ENCODE peak calls at places on chromosomes 13 and 19, in five cellular contexts. T is hepatocyte, Y is psoas muscle, A is heart right ventricle, Q is IMR-90. E is an unnamed sample. For H3K9me3, the result is how much of the 10 kb centered on the place peaks cover.

GRCh38 chr13:111251646-111252448 is 68.6 kb upstream of the TEX29 start:
- DNase-seq in A (no peak), Q (no peak), Y (no peak), T (no peak), E (no peak)

GRCh38 chr19:45770192-45771101 is 1.4 kb upstream of the SIX5 start:
- DNase-seq in Y (peak), A (peak), Q (peak), T (peak), E (peak)

GRCh38 chr19:11268783-11269267 is 6.5 kb upstream of the DOCK6 start:
- DNase-seq in A (peak), Q (peak), T (no peak), Y (peak), E (no peak)

GRCh38 chr19:35354898-35355297 is 3.4 kb upstream of the FFAR3 start:
- DNase-seq in A (no peak), T (no peak), Y (no peak), Q (no peak), E (no peak)

GRCh38 chr13:100852146-100852545 is 177.6 kb upstream of the TMTC4 start:
- DNase-seq in Q (no peak), T (no peak), Y (no peak), A (no peak), E (no peak)

GRCh38 chr19:46915386-46915785 is 54.6 kb downstream of the ARHGAP35 start:
- DNase-seq in Y (no peak), A (no peak), Q (no peak), T (no peak), E (no peak)

GRCh38 chr13:111258637-111259036 is 61.8 kb upstream of the TEX29 start:
- DNase-seq in A (no peak), T (no peak), Y (no peak), Q (no peak), E (no peak)

GRCh38 chr13:39274926-39275325 is 236.7 kb downstream of the NHLRC3 start:
- DNase-seq in A (no peak), Y (no peak), T (no peak), Q (no peak), E (no peak)

GRCh38 chr13:78420814-78421213 is 182.5 kb downstream of the POU4F1 start:
- DNase-seq in A (peak), T (no peak), Q (no peak), Y (no peak), E (no peak)

GRCh38 chr19:11014403-11014911 is 53.6 kb downstream of the SMARCA4 start:
- DNase-seq in T (no peak), Y (no peak), A (no peak), Q (no peak), E (no peak)

GRCh38 chr13:38462605-38463004 is 113.0 kb downstream of the UFM1 start:
- DNase-seq in T (no peak), Q (no peak), A (no peak), Y (no peak), E (no peak)

GRCh38 chr19:27974082-27974513 is 1238.9 kb downstream of the UQCRFS1 start:
- DNase-seq in Y (no peak), Q (no peak), T (peak), A (no peak), E (no peak)

GRCh38 chr13:72293206-72293605 is 426.2 kb upstream of the DACH1 start:
- DNase-seq in A (no peak), Q (no peak), Y (no peak), T (no peak), E (no peak)

GRCh38 chr13:47287291-47287751 is 390.5 kb upstream of the HTR2A start:
- DNase-seq in A (no peak), T (no peak), Q (peak), Y (no peak), E (no peak)

GRCh38 chr19:58129284-58129683 is 21.3 kb downstream of the ZNF329 start:
- DNase-seq in Q (no peak), T (no peak), A (no peak), Y (no peak), E (no peak)

GRCh38 chr13:109695402-109696190 is 90.8 kb downstream of the IRS2 start:
- DNase-seq in A (no peak), Y (no peak), Q (no peak), T (no peak), E (no peak)
- H3K9me3 ChIP-seq in A (under half), Y (under half), Q (under half), T (under half), E (under half)

DNA sequence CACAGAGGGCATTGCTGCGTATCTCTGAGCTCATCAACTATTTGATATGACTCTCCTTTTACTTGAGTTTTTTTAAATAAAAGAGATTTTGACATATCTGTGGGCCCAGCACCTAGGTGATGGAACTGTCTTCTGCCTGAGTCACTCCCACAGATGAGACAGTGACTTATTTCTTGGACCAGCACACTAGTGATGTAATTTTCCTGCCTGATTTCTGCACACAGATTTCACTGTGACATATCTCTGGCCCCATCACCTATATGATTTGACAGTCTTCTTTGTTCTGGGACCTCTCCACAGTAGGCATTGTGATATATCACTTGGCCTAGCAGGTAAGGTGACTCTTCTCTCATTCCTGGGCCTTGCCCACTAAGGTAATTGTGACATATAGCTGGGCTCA is 66.6 kb upstream of the ZNF43 start:
- DNase-seq in A (no peak), Q (no peak), Y (no peak), T (no peak), E (no peak)
- H3K9me3 ChIP-seq in A (under half), Q (under half), Y (under half), T (under half), E (under half)

DNA sequence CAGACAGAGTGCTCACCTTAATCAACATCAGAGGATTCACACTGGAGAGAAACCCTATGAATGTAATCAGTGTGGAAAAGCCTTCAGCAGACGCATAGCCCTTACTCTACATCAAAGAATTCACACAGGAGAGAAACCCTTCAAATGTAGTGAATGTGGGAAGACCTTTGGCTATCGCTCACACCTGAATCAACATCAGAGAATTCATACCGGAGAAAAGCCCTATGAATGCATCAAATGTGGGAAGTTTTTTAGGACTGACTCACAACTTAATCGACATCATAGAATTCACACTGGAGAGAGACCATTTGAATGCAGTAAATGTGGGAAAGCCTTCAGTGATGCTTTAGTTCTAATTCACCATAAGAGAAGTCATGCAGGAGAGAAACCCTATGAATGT is 18.3 kb downstream of the ZNF527 start:
- DNase-seq in T (no peak), Y (no peak), A (no peak), Q (no peak), E (no peak)
- H3K9me3 ChIP-seq in T (half or more), Y (half or more), A (half or more), Q (half or more), E (under half)

GRCh38 chr19:55973982-55974381 is 12.6 kb upstream of the NLRP5 start:
- DNase-seq in Y (no peak), Q (no peak), T (no peak), A (no peak), E (no peak)
- H3K9me3 ChIP-seq in Y (under half), Q (under half), T (under half), A (under half), E (under half)

GRCh38 chr19:44156475-44156874 is 8.4 kb upstream of the ZNF226 start:
- DNase-seq in Y (no peak), Q (no peak), T (no peak), A (no peak), E (no peak)
- H3K9me3 ChIP-seq in Y (half or more), Q (under half), T (under half), A (half or more), E (under half)

DNA sequence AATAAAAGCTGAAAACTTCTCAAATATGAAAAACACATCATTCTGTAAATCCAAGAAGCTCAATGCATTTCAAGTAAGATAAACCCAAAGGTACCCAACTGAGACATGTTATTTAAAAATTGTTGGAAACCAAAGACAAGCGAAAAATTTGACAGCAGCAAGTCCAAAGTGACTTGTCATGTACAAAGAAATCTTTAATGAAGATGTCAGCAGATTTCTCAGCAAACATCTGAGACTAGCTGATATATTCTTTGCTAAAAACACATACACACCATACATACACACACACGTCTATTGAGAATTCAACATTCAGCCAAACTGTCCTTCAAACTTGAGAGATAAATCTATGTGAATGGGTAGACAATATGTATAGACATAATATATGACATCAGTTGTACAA is 5.7 kb upstream of the ZNF222 start:
- DNase-seq in T (no peak), Y (no peak), Q (no peak), A (no peak), E (no peak)
- H3K9me3 ChIP-seq in T (under half), Y (under half), Q (under half), A (under half), E (under half)

GRCh38 chr19:44109458-44109857 is 3.7 kb upstream of the ZNF225 start:
- DNase-seq in Q (no peak), A (no peak), T (no peak), Y (no peak), E (no peak)
- H3K9me3 ChIP-seq in Q (under half), A (half or more), T (under half), Y (half or more), E (under half)

DNA sequence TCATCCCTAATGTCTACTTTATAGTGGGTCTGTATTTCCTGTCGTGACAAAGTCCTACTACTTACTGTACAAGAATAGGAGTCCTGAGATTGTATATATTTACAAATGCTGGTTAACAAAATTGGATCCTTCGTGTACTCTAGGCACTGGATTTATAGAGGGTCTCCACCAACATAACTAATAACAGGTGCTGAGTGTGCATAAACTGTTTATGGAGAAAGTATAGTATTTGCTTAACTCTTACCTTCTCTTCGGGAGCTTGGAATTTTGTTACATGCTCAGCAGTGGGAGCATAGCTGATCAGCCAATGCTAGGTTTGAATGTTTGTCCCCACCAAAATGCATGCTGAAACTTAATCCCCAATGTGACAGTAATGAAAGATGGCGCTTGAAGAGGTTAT is 12.1 kb downstream of the ZNF442 start:
- DNase-seq in Y (no peak), A (no peak), Q (no peak), T (no peak), E (no peak)
- H3K9me3 ChIP-seq in Y (half or more), A (half or more), Q (half or more), T (under half), E (under half)

GRCh38 chr13:18946738-18947137 is 234.9 kb downstream of the TUBA3C start:
- DNase-seq in Y (no peak), T (no peak), A (no peak), Q (no peak), E (no peak)
- H3K9me3 ChIP-seq in Y (under half), T (under half), A (under half), Q (under half), E (under half)

GRCh38 chr19:2917275-2918184 is 16.8 kb downstream of the ZNF57 start:
- DNase-seq in A (no peak), Q (no peak), Y (no peak), T (no peak), E (no peak)
- H3K9me3 ChIP-seq in A (under half), Q (under half), Y (under half), T (under half), E (under half)